ENCODE peak calls at places on chromosomes 5 and 9, in ten cellular contexts. U is activated naive CD8-positive, alpha-beta T cell treated with anti-CD3 and anti-CD28 coated beads for 36 hours; F is nucleus accumbens; Q is mesendoderm; N is activated naive CD4-positive, alpha-beta T cell treated with anti-CD3 and anti-CD28 coated beads, Interleukin-2, amount 50 U/mL, for 16 hours; O is GOT3; H is stimulated activated CD4-positive, alpha-beta T cell treated with anti-CD3 and anti-CD28 coated beads, Interleukin-12 subunit alpha, Interleukin-12 subunit beta, amount 100 ng/mL, for 4 hours; Y is NB4; Z is globus pallidus; E is HCEC 1CT. I is an unnamed sample.

GRCh38 chr5:115494570-115495289 is 49.8 kb downstream of the FEM1C start:
- DNase-seq in O (no peak), U (no peak), Y (no peak), N (no peak), E (no peak), Z (no peak), H (no peak), Q (no peak), F (no peak), I (peak)

GRCh38 chr9:91307279-91307678 is 54.4 kb downstream of the AUH start:
- DNase-seq in U (no peak), O (no peak), N (no peak), F (no peak), E (no peak), Z (no peak), Q (no peak), Y (no peak), H (no peak), I (no peak)

GRCh38 chr5:178793156-178793555 is 62.7 kb upstream of the ZNF354A start:
- DNase-seq in Y (peak), H (peak), O (no peak), N (no peak), Q (peak), U (peak), F (no peak), Z (no peak), E (no peak), I (no peak)

GRCh38 chr5:172342907-172343306 is 59.3 kb upstream of the UBTD2 start:
- DNase-seq in E (no peak), U (no peak), Y (no peak), H (no peak), O (no peak), N (no peak), Z (no peak), Q (peak), F (no peak), I (no peak)

GRCh38 chr5:93348231-93348630 is 232.8 kb downstream of the NR2F1-AS1 start:
- DNase-seq in Z (no peak), Y (no peak), E (no peak), Q (no peak), H (no peak), U (no peak), O (no peak), N (no peak), F (no peak), I (no peak)

GRCh38 chr5:91443028-91443427 is 59.9 kb upstream of the ARRDC3 start:
- DNase-seq in O (no peak), Y (no peak), U (no peak), N (no peak), H (no peak), E (peak), Q (no peak), F (no peak), Z (no peak), I (peak)

GRCh38 chr5:172600571-172600970 is 40.5 kb upstream of the NEURL1B start:
- DNase-seq in N (no peak), Y (no peak), Q (no peak), U (no peak), E (no peak), O (no peak), F (no peak), Z (no peak), H (no peak), I (no peak)

GRCh38 chr9:84966876-84967830 is 297.6 kb downstream of the NTRK2 start:
- DNase-seq in O (no peak), H (no peak), Q (peak), E (no peak), F (peak), Y (peak), Z (no peak), U (no peak), N (no peak), I (no peak)

GRCh38 chr9:30713279-30713678 is 1671.2 kb upstream of the ACO1 start:
- DNase-seq in Q (no peak), O (no peak), H (no peak), Z (peak), N (no peak), U (no peak), E (no peak), Y (no peak), F (no peak), I (no peak)

GRCh38 chr9:29564564-29564963 is 1991.3 kb upstream of the C9orf72 start:
- DNase-seq in O (no peak), Y (no peak), H (no peak), N (no peak), Q (no peak), U (no peak), E (no peak), F (no peak), Z (no peak), I (no peak)

GRCh38 chr5:176704817-176705216 is 57.5 kb downstream of the TSPAN17 start:
- DNase-seq in Y (no peak), Q (no peak), E (no peak), O (no peak), F (no peak), H (no peak), Z (no peak), U (no peak), N (no peak), I (no peak)

GRCh38 chr5:37553720-37554402 is 174.7 kb downstream of the WDR70 start:
- DNase-seq in Q (no peak), E (peak), Z (no peak), U (no peak), N (no peak), Y (no peak), O (no peak), F (no peak), H (no peak), I (peak)

GRCh38 chr9:107636596-107637405 is 147.2 kb upstream of the KLF4 start:
- DNase-seq in Q (no peak), O (no peak), E (no peak), U (no peak), F (no peak), N (no peak), H (no peak), Y (peak), Z (peak), I (peak)

GRCh38 chr5:96476654-96477053 is 43.6 kb upstream of the PCSK1 start:
- DNase-seq in O (no peak), U (no peak), Y (no peak), Z (no peak), H (no peak), N (no peak), F (no peak), E (peak), Q (no peak), I (peak)

I was measured in AG10803.